ENCODE peak calls at places on chromosomes 2 and 18, in ten cellular contexts. J is Karpas-422, Z is left lung, S is suprapubic skin, X is mesendoderm, H is heart left ventricle, G is ovary, V is ascending aorta, F is bronchial epithelial cell, A is breast epithelium. P is an unnamed sample. For H3K27me3, the result is how much of the 10 kb centered on the place peaks cover.

GRCh38 chr2:226077031-226077430 is 677.5 kb downstream of the NYAP2 start:
- DNase-seq in J (no peak), Z (no peak), S (no peak), X (no peak), H (no peak), G (no peak), V (no peak), F (peak), A (no peak), P (no peak)

GRCh38 chr18:36756262-36756661 is 72.5 kb downstream of the TPGS2 start:
- DNase-seq in J (no peak), Z (no peak), S (no peak), X (no peak), H (no peak), G (no peak), V (peak), F (peak), A (no peak), P (no peak)

GRCh38 chr18:31686572-31686971 is 2.2 kb upstream of the B4GALT6 start:
- DNase-seq in J (no peak), Z (no peak), S (no peak), X (no peak), H (no peak), G (no peak), V (no peak), F (no peak), A (no peak), P (no peak)

GRCh38 chr2:64090264-64090663 is 54.0 kb downstream of the PELI1 start:
- DNase-seq in J (peak), Z (no peak), S (no peak), X (no peak), H (no peak), G (no peak), V (no peak), F (no peak), A (no peak), P (no peak)

GRCh38 chr2:106097370-106098000 is 96.6 kb downstream of the UXS1 start:
- DNase-seq in J (no peak), Z (no peak), S (no peak), X (peak), H (no peak), G (no peak), V (no peak), F (no peak), A (no peak), P (no peak)

GRCh38 chr18:79167526-79168190 is 98.5 kb downstream of the ATP9B start:
- DNase-seq in J (no peak), Z (no peak), S (no peak), X (no peak), H (peak), G (no peak), V (no peak), F (no peak), A (no peak), P (no peak)

GRCh38 chr2:70247364-70248144 is 874 bp downstream of the TIA1 start:
- DNase-seq in J (peak), Z (no peak), S (no peak), X (no peak), H (no peak), G (no peak), V (no peak), F (peak), A (no peak), P (no peak)

GRCh38 chr2:162914161-162914560 is 75.6 kb upstream of the KCNH7 start:
- DNase-seq in J (no peak), Z (no peak), S (no peak), X (no peak), H (no peak), G (no peak), V (no peak), F (no peak), A (no peak), P (no peak)

GRCh38 chr18:48841381-48842258 is 109.1 kb downstream of the SMAD7 start:
- DNase-seq in J (no peak), Z (peak), S (no peak), X (peak), H (peak), G (peak), V (peak), F (no peak), A (no peak), P (peak)

GRCh38 chr18:723541-723940 is 11.1 kb upstream of the ENOSF1 start:
- DNase-seq in J (no peak), Z (no peak), S (no peak), X (no peak), H (no peak), G (no peak), V (no peak), F (no peak), A (no peak), P (no peak)

GRCh38 chr18:49362431-49362830 is 98.0 kb downstream of the DYM start:
- DNase-seq in J (no peak), Z (no peak), S (no peak), X (peak), H (no peak), G (no peak), V (no peak), F (no peak), A (no peak), P (no peak)

GRCh38 chr2:45182667-45183620 is 173.7 kb upstream of the SIX2 start:
- DNase-seq in J (no peak), Z (no peak), S (no peak), X (no peak), H (no peak), G (no peak), V (no peak), F (peak), A (no peak), P (no peak)

DNA sequence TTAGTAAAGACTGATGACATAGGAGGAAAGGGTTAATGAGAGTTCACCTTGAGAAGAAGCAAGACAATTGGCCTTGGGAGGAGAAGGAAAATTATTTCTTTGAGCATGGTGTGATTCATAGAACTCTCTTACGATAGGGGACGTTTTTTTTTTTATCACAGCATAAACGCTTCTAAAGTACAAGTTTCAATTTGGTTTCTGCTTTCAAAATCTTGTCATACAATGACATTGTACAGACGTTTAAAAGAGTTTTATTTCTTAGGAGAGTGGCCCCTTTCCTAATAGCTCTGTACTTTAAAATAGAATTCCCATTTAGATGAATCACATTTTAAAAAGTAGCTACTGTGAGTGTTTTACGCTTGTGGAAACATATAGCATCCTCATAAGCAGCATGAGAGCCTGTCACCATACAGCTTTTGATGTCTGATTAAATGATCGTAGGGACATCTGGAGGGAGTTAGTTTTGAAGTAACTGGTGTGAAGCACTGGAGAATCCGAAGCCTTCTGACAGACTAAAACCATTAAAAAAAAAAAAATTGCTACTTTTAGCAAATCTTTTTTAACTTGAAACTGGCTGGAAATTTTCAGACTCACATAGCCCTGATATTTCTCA is 510.9 kb downstream of the PARD3B start:
- DNase-seq in J (no peak), Z (no peak), S (no peak), X (no peak), H (no peak), G (no peak), V (no peak), F (no peak), A (no peak), P (no peak)
- H3K4me3 ChIP-seq in J (no peak), Z (no peak), S (no peak), X (no peak), H (no peak), G (no peak), V (no peak), F (no peak), A (peak), P (peak)

DNA sequence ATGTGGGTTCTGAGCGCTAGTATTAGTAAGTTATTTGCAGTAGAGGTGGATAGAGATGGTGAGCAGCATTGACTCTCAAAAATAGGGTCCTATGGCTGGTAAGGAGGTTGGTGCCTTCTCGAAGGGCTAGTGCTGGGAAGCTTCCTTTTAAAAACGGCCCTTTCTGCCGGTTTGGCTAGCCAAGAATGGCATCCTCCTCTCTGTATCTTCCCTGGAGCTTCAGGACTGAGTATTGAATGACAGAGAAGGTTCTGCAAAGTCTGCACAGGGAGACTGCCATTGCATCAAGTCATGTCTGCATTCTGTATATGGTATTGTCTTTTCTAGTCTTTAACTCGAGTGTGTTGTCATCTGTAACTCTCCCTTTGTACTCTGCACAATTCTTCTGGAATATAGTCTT is 1.0 kb downstream of the LDLRAD4 start:
- DNase-seq in J (peak), Z (no peak), S (no peak), X (no peak), H (no peak), G (no peak), V (no peak), F (no peak), A (no peak), P (no peak)
- H3K27me3 ChIP-seq in J (under half), Z (under half), S (under half), X (under half), H (under half), G (under half), V (under half), F (under half), A (under half), P (under half)

DNA sequence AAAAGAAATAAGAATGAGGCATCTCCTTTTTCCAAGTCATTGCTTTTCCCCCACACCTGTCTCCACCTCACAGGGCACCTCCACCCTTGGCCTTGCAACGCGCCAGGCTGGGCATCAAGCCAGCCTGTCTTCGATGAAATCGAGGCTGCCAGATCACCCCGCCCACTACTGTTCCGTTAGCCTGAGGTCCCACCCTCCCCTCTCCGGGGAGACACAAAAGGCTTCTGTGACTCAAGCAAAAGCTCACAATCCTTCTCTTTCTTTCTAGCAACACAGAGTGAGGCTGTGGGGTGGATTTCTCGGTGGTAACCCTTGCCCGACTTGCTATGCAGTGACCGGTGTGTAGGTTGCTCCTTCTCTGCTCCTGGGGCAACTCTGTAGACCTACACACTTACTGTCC is 9.9 kb downstream of the TNP1 start:
- DNase-seq in J (no peak), Z (no peak), S (no peak), X (no peak), H (peak), G (no peak), V (no peak), F (peak), A (peak), P (no peak)
- H3K4me3 ChIP-seq in J (no peak), Z (no peak), S (no peak), X (no peak), H (no peak), G (no peak), V (no peak), F (no peak), A (no peak), P (no peak)

GRCh38 chr2:240453461-240454030 is 18.1 kb downstream of the GPC1 start:
- DNase-seq in J (no peak), Z (no peak), S (no peak), X (no peak), H (peak), G (peak), V (no peak), F (no peak), A (no peak), P (no peak)
- H3K27me3 ChIP-seq in J (under half), Z (under half), S (under half), X (under half), H (under half), G (under half), V (under half), F (under half), A (under half), P (under half)

DNA sequence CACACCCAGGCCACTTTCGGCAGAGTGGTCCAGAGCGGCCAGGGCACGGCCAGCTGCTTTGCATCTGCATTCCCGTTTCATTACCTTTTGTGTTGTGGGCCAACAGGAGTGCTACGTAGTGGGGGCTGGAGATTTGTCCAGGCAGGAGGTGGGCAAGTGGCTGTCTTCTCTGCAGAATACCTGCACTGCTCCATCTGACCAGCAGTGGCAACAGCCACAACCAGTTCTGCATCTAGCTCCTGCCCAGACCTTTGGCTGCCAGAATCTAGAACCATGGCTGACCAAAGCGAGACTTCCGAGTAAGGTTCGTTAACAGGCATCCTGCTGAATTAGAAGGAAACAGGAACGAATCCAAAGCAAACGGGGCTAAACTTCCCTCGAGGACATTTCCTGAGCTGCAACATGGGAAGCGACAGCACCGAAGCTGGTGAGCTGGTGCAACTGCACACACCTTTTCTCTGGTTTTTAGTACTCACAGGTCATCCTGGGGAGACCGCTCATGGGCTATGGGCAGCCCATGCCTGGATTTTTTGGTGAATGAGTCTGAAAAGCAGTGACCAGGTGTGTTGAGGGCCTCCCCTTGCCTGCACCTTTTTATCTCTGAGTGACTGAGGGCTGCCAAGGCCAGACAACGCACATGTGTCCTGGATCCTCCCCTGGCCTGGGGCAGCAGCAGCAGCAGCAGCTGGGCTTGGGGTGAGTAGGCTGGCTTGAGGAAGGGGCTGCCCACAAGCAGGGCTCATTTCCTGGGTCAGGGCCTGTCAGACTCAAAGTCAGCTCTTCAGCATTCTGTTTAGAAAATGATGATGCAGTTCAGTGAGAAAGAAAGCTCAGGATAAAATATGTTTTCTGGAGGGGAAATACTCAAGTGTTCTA is 10.6 kb downstream of the GDF7 start:
- DNase-seq in J (peak), Z (no peak), S (no peak), X (no peak), H (no peak), G (no peak), V (no peak), F (no peak), A (no peak), P (no peak)
- H3K4me3 ChIP-seq in J (no peak), Z (no peak), S (no peak), X (no peak), H (no peak), G (no peak), V (no peak), F (no peak), A (no peak), P (no peak)

DNA sequence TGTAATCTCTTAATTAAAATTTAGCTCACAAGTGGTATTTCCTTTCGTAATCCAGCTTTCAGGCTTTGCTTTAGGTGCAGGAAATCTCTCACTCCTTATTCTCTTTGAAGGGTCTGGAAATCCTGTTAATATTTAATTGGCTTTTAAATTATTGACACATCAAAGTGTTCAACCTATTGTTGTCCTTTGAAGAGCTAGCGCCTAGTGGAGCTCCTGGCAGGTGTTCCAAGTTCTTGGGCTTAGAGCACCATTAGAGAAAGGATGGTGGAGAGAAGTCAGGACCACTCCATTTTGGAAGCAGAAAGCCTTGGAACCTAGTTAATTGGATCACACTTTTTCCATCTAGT is 92.4 kb downstream of the CABLES1 start:
- DNase-seq in J (no peak), Z (no peak), S (no peak), X (no peak), H (no peak), G (no peak), V (no peak), F (no peak), A (no peak), P (no peak)
- H3K27me3 ChIP-seq in J (under half), Z (under half), S (under half), X (under half), H (under half), G (under half), V (under half), F (under half), A (under half), P (under half)

DNA sequence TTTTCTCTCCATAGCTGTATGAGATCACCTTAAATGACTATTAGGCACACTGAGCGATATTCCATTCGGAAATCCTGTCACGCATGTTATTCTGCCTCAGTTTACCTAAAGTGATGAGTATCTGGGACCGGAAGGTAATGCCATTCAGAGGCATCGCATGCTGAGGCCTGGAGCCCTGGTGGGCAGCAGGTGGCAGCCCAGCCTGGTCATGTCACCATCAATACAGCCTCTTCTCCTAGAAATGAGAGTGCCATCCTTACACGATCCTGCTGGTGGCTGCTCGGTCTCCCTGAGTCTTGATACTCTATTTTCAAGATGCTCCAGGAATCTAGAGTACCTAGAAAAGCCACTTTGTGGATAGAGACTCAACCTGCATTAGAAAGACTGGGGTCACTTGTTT is 119.8 kb downstream of the EIPR1 start:
- DNase-seq in J (no peak), Z (no peak), S (no peak), X (no peak), H (no peak), G (no peak), V (peak), F (no peak), A (no peak), P (no peak)
- H3K4me3 ChIP-seq in J (no peak), Z (no peak), S (no peak), X (no peak), H (no peak), G (no peak), V (no peak), F (no peak), A (no peak), P (no peak)

DNA sequence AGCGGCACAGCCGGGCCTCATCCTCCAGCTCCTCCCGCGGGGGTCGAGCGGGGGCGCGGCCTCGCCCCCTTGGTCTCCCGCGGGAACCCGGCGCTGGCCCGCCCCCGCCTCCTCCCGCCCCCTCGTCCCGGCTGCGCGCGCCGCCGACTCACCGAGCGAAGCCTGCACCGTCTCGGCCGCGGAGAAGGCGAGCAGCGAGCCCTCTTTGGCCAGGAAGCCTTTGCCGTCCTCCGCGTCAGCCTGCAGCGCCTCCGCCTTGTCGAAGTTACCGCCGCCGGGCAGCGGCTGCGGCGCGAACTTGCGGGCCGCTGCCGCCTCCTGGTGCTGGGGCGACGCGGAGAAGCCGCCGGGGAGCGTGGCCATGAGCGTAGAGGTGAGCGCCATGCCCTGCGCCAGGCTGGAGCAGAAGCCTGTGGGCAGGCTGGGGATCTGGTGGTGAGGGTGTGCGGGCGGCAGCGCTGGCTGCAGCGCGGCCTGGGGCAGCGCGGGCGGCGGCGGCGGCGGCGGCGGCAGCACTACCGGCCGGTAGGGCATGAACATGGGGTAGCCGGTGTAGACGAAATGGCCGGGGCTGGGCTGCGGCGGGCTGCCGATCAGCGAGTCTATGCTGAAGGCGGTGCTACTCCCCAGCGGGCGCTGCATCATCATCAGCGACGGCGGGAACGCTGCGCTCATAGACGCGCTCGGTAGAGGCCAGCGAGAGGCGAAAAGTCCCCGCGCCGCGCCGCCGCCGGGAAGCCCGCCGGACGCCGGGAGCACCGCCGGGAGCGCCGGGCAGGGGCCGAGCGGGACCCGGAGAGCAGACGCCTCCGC is 683 bp downstream of the GBX2 start:
- DNase-seq in J (no peak), Z (no peak), S (no peak), X (peak), H (no peak), G (no peak), V (no peak), F (no peak), A (no peak), P (no peak)
- H3K27me3 ChIP-seq in J (under half), Z (half or more), S (half or more), X (half or more), H (half or more), G (under half), V (under half), F (half or more), A (half or more), P (half or more)

P was measured in uterus.